ENCODE peak calls at places on chromosomes 13 and 19, in nine cellular contexts. M is brain microvascular endothelial cell, B is chondrocyte, J is AG10803, U is fibroblast of pulmonary artery, Z is transverse colon, X is lower leg skin, C is neural crest cell, L is tibial nerve. I is an unnamed sample.

GRCh38 chr13:31167490-31167889 is 5.8 kb upstream of the HSPH1 start:
- DNase-seq in M (no peak), B (no peak), J (no peak), U (no peak), Z (no peak), X (no peak), C (no peak), L (no peak), I (no peak)

GRCh38 chr13:108346376-108346775 is 76.9 kb downstream of the TNFSF13B start:
- DNase-seq in M (no peak), B (no peak), J (no peak), U (no peak), Z (no peak), X (no peak), C (no peak), L (no peak), I (no peak)

GRCh38 chr13:113584870-113585671 is 518 bp downstream of the TFDP1 start:
- DNase-seq in M (no peak), B (no peak), J (no peak), U (no peak), Z (peak), X (peak), C (no peak), L (no peak), I (peak)

GRCh38 chr19:51737924-51738323 is 13.8 kb downstream of the FPR1 start:
- DNase-seq in M (no peak), B (no peak), J (peak), U (no peak), Z (no peak), X (no peak), C (no peak), L (no peak), I (no peak)

GRCh38 chr19:39297931-39298634 is 1.9 kb downstream of the IFNL1 start:
- DNase-seq in M (no peak), B (peak), J (no peak), U (no peak), Z (peak), X (peak), C (no peak), L (no peak), I (no peak)

GRCh38 chr13:33453911-33454310 is 168.4 kb upstream of the STARD13 start:
- DNase-seq in M (peak), B (no peak), J (no peak), U (no peak), Z (no peak), X (no peak), C (no peak), L (no peak), I (no peak)

GRCh38 chr13:94672400-94672799 is 39.9 kb downstream of the SOX21 start:
- DNase-seq in M (no peak), B (no peak), J (no peak), U (no peak), Z (no peak), X (no peak), C (no peak), L (no peak), I (no peak)

GRCh38 chr13:58712191-58712590 is 1080.6 kb downstream of the PCDH17 start:
- DNase-seq in M (no peak), B (no peak), J (no peak), U (no peak), Z (no peak), X (no peak), C (no peak), L (no peak), I (no peak)

GRCh38 chr13:23695711-23696512 is 125.7 kb downstream of the TNFRSF19 start:
- DNase-seq in M (no peak), B (no peak), J (no peak), U (no peak), Z (no peak), X (no peak), C (no peak), L (no peak), I (no peak)

GRCh38 chr19:35882074-35882832 is 13.9 kb downstream of the APLP1 start:
- DNase-seq in M (peak), B (no peak), J (peak), U (peak), Z (no peak), X (no peak), C (no peak), L (peak), I (peak)

GRCh38 chr13:18954254-18954653 is 227.4 kb downstream of the TUBA3C start:
- DNase-seq in M (no peak), B (no peak), J (no peak), U (no peak), Z (no peak), X (peak), C (no peak), L (no peak), I (no peak)

GRCh38 chr13:97911311-97912138 is 42.0 kb upstream of the IPO5 start:
- DNase-seq in M (peak), B (no peak), J (peak), U (no peak), Z (no peak), X (no peak), C (no peak), L (no peak), I (no peak)

GRCh38 chr19:47226426-47227346 is 4.3 kb downstream of the BBC3 start:
- DNase-seq in M (no peak), B (no peak), J (peak), U (peak), Z (peak), X (peak), C (no peak), L (peak), I (peak)

GRCh38 chr19:48501961-48502719 is 9.5 kb downstream of the LMTK3 start:
- DNase-seq in M (no peak), B (no peak), J (no peak), U (peak), Z (peak), X (no peak), C (no peak), L (no peak), I (peak)

GRCh38 chr13:44355643-44356042 is 18.0 kb upstream of the SERP2 start:
- DNase-seq in M (no peak), B (no peak), J (no peak), U (no peak), Z (no peak), X (no peak), C (no peak), L (no peak), I (no peak)
- TF ChIP-seq CTCF in M (no peak), B (no peak), J (no peak), U (no peak), Z (no peak), X (no peak), C (no peak), L (no peak), I (no peak)

GRCh38 chr19:37975071-37975470 is 68.1 kb downstream of the SIPA1L3 start:
- DNase-seq in M (no peak), B (no peak), J (no peak), U (no peak), Z (no peak), X (peak), C (no peak), L (no peak), I (no peak)
- TF ChIP-seq CTCF in M (no peak), B (no peak), J (no peak), U (no peak), Z (no peak), X (no peak), C (no peak), L (no peak), I (no peak)

DNA sequence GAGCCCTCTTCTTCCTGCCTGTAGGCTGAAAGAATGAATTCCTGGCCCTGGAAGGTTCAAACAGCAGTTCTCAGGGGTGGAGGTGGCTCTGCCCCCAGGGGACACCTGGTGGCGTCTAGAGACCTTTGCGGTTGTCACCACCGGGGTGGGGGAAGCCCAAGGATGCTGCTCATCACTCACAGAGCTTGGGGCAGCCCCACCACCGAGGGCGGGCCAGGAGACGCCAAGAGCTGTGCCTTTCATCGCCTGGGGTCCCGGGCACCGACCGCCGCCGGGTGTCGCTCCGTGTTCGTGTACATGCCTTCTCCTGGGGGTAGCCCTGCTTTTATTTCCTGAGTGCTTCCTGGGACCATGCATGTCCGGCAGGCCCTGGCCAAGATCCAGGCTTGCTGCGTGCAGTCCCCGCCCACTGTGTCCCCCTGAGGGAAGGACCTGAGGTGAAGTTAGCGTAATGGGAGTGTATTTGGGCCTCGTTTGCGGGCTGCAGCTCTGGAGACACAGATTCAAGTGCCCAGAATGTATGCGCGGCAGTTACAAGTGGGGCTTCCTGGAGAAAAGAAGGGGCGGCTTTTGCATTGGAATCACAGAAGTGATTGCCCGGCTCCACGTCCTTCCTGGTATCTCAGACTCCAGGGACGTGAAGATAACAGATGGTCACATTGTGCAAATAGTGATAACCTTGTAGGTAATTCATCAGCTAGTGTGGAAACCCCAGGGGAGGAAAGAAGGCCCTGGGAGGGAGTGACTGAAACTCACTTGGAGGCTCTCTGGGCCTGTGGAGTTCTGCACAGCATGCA is 7.8 kb downstream of the DOT1L start:
- DNase-seq in M (no peak), B (no peak), J (no peak), U (peak), Z (peak), X (no peak), C (no peak), L (no peak), I (peak)
- TF ChIP-seq CTCF in M (peak), B (peak), J (no peak), U (no peak), Z (no peak), X (no peak), C (peak), L (no peak), I (peak)

GRCh38 chr19:3698386-3698950 is 1.8 kb downstream of the PIP5K1C start:
- DNase-seq in M (no peak), B (no peak), J (no peak), U (peak), Z (no peak), X (peak), C (no peak), L (no peak), I (no peak)

GRCh38 chr19:3700242-3701032 is at the start of gene PIP5K1C:
- DNase-seq in M (peak), B (no peak), J (peak), U (peak), Z (peak), X (peak), C (peak), L (peak), I (peak)

GRCh38 chr19:3697671-3698385 is 2.4 kb downstream of the PIP5K1C start:
- DNase-seq in M (no peak), B (no peak), J (no peak), U (no peak), Z (no peak), X (peak), C (no peak), L (no peak), I (no peak)

GRCh38 chr19:3699741-3700241 is 477 bp downstream of the PIP5K1C start:
- DNase-seq in M (no peak), B (no peak), J (no peak), U (no peak), Z (no peak), X (peak), C (peak), L (no peak), I (peak)

GRCh38 chr19:3699071-3699740 is 1.1 kb downstream of the PIP5K1C start:
- DNase-seq in M (no peak), B (no peak), J (peak), U (peak), Z (peak), X (peak), C (no peak), L (peak), I (no peak)
- TF ChIP-seq CTCF in M (no peak), B (no peak), J (no peak), U (no peak), Z (no peak), X (no peak), C (no peak), L (no peak), I (no peak)

GRCh38 chr19:33311326-33311682 is 9.0 kb upstream of the CEBPA start:
- DNase-seq in M (no peak), B (no peak), J (no peak), U (no peak), Z (peak), X (peak), C (no peak), L (no peak), I (no peak)
- TF ChIP-seq CTCF in M (no peak), B (peak), J (no peak), U (no peak), Z (peak), X (no peak), C (peak), L (no peak), I (peak)

DNA sequence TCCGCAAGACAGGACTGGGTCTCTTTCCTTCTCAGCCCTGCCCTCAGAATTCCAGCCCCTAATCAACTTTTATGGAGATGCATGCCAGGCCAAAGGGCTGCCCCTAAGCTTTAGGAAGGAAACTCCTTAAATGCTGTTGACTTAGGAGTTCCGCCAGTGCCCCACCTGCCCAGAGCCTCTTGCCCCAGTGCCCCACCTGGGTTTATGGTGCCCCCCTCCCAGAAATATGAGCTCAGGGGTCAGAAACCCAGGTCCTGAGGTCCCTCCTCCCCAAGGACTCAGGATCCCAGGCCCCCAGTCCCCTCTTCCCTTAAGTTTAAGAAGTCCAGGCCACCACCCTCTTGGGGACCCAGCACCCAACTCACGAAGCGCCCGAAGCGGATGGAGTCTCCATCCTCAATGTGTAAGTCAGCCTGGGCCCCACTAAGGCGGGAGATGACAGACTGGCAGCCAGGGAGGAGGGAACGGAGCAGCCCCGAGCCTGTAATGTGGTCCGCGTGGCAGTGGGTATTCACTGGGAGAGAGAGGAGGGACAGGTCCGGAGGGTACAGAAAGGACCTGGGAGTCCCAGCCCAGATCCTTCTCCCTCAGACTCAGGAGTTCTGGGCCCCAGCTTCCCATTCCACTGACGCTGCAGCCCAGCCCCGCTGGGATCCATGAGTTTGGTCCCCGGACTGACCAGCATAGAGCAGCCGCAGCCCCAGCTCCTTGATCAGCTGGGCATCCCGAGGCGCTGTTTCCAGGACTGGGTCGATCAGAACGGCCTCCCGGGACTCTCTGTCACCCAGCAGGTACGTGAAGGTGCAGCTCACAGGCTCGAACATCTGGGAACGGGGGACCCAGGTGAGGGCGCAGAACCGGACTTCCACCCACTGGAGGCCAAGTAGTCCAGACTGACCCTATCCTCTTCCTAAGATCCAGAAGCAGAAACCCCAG is 897 bp downstream of the ETHE1 start:
- DNase-seq in M (no peak), B (peak), J (no peak), U (no peak), Z (peak), X (peak), C (no peak), L (no peak), I (peak)
- TF ChIP-seq CTCF in M (no peak), B (no peak), J (no peak), U (no peak), Z (no peak), X (no peak), C (no peak), L (no peak), I (no peak)

GRCh38 chr19:10554760-10555612 is 10.8 kb downstream of the KRI1 start:
- DNase-seq in M (no peak), B (no peak), J (no peak), U (no peak), Z (no peak), X (no peak), C (no peak), L (no peak), I (no peak)
- TF ChIP-seq CTCF in M (peak), B (peak), J (no peak), U (no peak), Z (no peak), X (no peak), C (peak), L (no peak), I (peak)

GRCh38 chr13:51262501-51263211 is 40.5 kb downstream of the FAM124A start:
- DNase-seq in M (no peak), B (no peak), J (no peak), U (no peak), Z (no peak), X (no peak), C (no peak), L (no peak), I (no peak)
- TF ChIP-seq CTCF in M (peak), B (peak), J (no peak), U (no peak), Z (no peak), X (no peak), C (no peak), L (no peak), I (peak)

GRCh38 chr19:19316082-19316481 is 4.2 kb downstream of the SUGP1 start:
- DNase-seq in M (no peak), B (no peak), J (no peak), U (no peak), Z (no peak), X (no peak), C (no peak), L (no peak), I (no peak)

GRCh38 chr19:19319725-19320361 is 466 bp downstream of the SUGP1 start:
- DNase-seq in M (no peak), B (no peak), J (no peak), U (no peak), Z (peak), X (no peak), C (no peak), L (no peak), I (no peak)

GRCh38 chr19:19321143-19321577 is 531 bp downstream of the MAU2 start:
- DNase-seq in M (no peak), B (no peak), J (peak), U (no peak), Z (peak), X (no peak), C (no peak), L (no peak), I (peak)

GRCh38 chr19:19324059-19324755 is 3.6 kb downstream of the MAU2 start:
- DNase-seq in M (no peak), B (no peak), J (no peak), U (no peak), Z (no peak), X (no peak), C (no peak), L (no peak), I (no peak)

GRCh38 chr19:19320362-19321142 is at the start of the genes MAU2 and SUGP1:
- DNase-seq in M (peak), B (peak), J (peak), U (peak), Z (peak), X (peak), C (peak), L (peak), I (peak)
- TF ChIP-seq CTCF in M (peak), B (peak), J (peak), U (peak), Z (peak), X (no peak), C (peak), L (peak), I (no peak)